ENCODE peak calls at places on chromosome 12, in six cellular contexts. F is kidney epithelial cell, D is fibroblast of lung, Z is SK-N-SH, L is OCI-LY7, X is stomach. U is an unnamed sample.

GRCh38 chr12:70106347-70106746 is 136.9 kb upstream of the CNOT2 start:
- DNase-seq in X (no peak), Z (no peak), F (no peak), L (no peak), D (no peak), U (no peak)

GRCh38 chr12:104596128-104596799 is 139.5 kb downstream of the CHST11 start:
- DNase-seq in F (no peak), X (no peak), D (peak), L (no peak), Z (no peak), U (no peak)

GRCh38 chr12:54579258-54579657 is 9.2 kb downstream of the PPP1R1A start:
- DNase-seq in L (no peak), Z (no peak), D (no peak), X (no peak), F (no peak), U (no peak)

GRCh38 chr12:79650440-79650839 is 40.3 kb downstream of the PAWR start:
- DNase-seq in X (no peak), L (no peak), D (no peak), Z (no peak), F (no peak), U (no peak)

GRCh38 chr12:11822071-11822818 is 172.8 kb downstream of the ETV6 start:
- DNase-seq in L (peak), F (peak), Z (no peak), D (peak), X (peak), U (peak)

GRCh38 chr12:57072661-57073060 is 5.9 kb downstream of the NEMP1 start:
- DNase-seq in L (no peak), Z (no peak), X (no peak), F (no peak), D (peak), U (no peak)

GRCh38 chr12:89762498-89763170 is 54.0 kb upstream of the ATP2B1 start:
- DNase-seq in F (no peak), D (no peak), X (no peak), L (no peak), Z (no peak), U (no peak)

GRCh38 chr12:62190921-62191746 is 69.1 kb upstream of the USP15 start:
- DNase-seq in L (no peak), X (no peak), Z (peak), F (no peak), D (no peak), U (peak)

GRCh38 chr12:84973026-84973425 is 60.4 kb upstream of the SLC6A15 start:
- DNase-seq in F (no peak), Z (no peak), X (no peak), L (no peak), D (no peak), U (no peak)

GRCh38 chr12:96195845-96196451 is 1.8 kb downstream of the ELK3 start:
- DNase-seq in Z (peak), D (peak), F (no peak), X (no peak), L (no peak), U (peak)

GRCh38 chr12:65495233-65495632 is 216.8 kb downstream of the MSRB3 start:
- DNase-seq in L (no peak), F (peak), D (peak), X (no peak), Z (no peak), U (no peak)

GRCh38 chr12:19437996-19438395 is 1.3 kb upstream of the AEBP2 start:
- DNase-seq in X (no peak), F (no peak), D (no peak), Z (no peak), L (no peak), U (no peak)

GRCh38 chr12:129067482-129067881 is 214.2 kb downstream of the GLT1D1 start:
- DNase-seq in L (no peak), F (no peak), D (no peak), Z (peak), X (no peak), U (no peak)
- TF ChIP-seq CTCF in L (peak), F (no peak), D (no peak), Z (no peak), X (no peak), U (no peak)

GRCh38 chr12:74370608-74371216 is 166.9 kb upstream of the ATXN7L3B start:
- DNase-seq in X (no peak), D (no peak), F (no peak), Z (no peak), L (no peak), U (no peak)

DNA sequence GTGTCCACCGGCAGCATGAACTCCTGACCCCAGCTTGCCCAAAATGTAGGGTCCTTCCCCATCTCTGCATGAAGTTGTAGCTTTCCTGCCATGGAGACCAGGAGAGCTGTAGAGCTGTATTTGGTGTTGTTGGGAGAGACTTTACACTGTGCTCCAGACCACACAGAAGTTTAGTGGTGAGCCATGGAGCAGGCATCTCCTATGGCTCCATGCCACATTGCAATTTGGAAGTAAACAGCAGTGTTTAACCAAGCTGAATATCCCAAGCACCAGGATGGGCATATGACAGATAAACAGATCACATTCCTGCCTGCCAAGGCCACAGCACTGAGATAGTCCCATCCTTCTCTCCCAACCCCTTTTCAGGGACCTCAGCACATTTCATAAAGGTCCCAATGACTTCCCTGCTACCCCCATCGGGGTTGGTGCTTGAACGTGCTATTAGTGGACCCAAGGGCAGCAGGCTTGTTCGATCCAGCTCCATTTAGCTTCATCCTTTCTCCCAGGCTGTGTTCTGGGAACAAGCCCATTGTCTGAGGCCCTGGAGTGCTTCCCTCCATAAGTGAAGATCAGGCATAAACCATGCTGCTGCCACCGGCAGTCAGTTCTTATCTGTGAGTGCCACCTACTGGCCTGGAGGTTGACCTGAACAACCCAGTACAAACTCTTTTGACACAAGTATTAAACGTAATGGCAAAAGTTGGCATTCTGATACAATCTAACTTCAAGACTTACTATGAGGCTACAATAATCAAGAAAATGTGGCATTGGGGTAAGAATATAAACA is 172.3 kb upstream of the ATXN7L3B start:
- DNase-seq in F (no peak), Z (peak), L (peak), X (no peak), D (peak), U (peak)
- TF ChIP-seq CTCF in F (peak), Z (peak), L (peak), X (no peak), D (peak), U (no peak)

GRCh38 chr12:106710143-106710893 is 64.2 kb upstream of the RIC8B start:
- DNase-seq in Z (no peak), L (no peak), F (no peak), X (no peak), D (no peak), U (no peak)

GRCh38 chr12:106705971-106706370 is 68.5 kb upstream of the RIC8B start:
- DNase-seq in F (no peak), Z (no peak), L (no peak), D (no peak), X (no peak), U (no peak)

GRCh38 chr12:106712768-106713167 is 61.7 kb upstream of the RIC8B start:
- DNase-seq in X (no peak), Z (no peak), D (no peak), L (no peak), F (no peak), U (no peak)

GRCh38 chr12:106711316-106711715 is 63.2 kb upstream of the RIC8B start:
- DNase-seq in X (no peak), Z (no peak), L (no peak), F (no peak), D (no peak), U (no peak)

DNA sequence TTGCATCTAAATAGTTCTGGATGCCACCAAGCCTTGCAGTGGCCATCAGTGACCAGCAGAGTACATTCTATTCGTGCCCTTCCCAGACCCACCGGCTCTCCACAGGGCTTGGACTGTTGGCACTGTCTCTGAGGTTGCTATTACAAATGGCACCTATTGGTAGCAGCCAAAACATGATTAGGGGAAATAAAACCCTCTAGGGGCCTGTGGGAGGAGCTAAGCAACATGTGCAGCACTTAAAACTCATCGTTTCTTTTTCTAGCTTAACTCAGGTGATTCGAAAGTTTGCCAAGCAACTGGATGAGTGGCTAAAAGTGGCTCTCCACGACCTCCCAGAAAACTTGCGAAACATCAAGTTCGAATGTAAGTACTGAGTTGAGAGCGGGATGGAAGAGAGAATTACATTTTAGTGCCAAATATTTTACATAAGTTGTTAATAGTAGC is 65.4 kb upstream of the RIC8B start:
- DNase-seq in X (no peak), Z (no peak), L (no peak), F (no peak), D (no peak), U (no peak)
- TF ChIP-seq CTCF in X (no peak), Z (peak), L (no peak), F (no peak), D (no peak), U (no peak)

GRCh38 chr12:22310276-22310675 is 24.2 kb downstream of the ST8SIA1 start:
- DNase-seq in L (no peak), Z (no peak), X (no peak), F (no peak), D (no peak), U (no peak)
- TF ChIP-seq CTCF in L (no peak), Z (no peak), X (no peak), F (no peak), D (no peak), U (no peak)

DNA sequence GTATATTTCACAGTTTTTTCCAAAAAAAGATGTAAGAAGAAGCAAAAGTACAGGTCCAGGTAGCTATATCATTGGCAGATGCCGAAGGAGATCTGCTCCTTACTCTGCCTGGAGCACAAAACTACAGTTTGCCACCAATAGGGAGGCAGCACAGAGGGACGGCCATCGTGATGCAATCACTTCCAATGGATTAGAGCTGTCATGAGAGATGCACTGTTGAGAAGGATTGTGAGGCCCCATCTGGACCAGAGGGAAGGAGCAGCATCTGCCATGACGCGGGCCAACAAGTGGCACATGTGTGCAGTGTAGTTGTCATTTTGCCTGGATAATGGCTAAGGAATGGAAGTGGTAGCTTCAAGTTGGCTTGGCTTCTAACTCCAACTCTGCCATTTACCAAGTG is 318.8 kb upstream of the FKBP4 start:
- DNase-seq in L (no peak), F (no peak), X (no peak), D (no peak), Z (no peak), U (no peak)
- TF ChIP-seq CTCF in L (no peak), F (no peak), X (no peak), D (no peak), Z (no peak), U (no peak)